ENCODE peak calls at places on chromosome 22, in four cellular contexts. I is IMR-90, E is HCT116, D is tibial nerve. G is an unnamed sample.

GRCh38 chr22:45223304-45224117 is 17.2 kb downstream of the KIAA0930 start:
- DNase-seq in D (no peak), E (no peak), I (no peak), G (peak; percentile 18)

GRCh38 chr22:26722159-26722558 is 64.8 kb downstream of the MIAT start:
- DNase-seq in I (peak; percentile 63), E (no peak), D (no peak), G (no peak)

GRCh38 chr22:46528121-46528610 is 9.3 kb downstream of the CELSR1 start:
- DNase-seq in E (peak; percentile 69), D (no peak), I (peak; percentile 64), G (peak; percentile 10)

GRCh38 chr22:47163481-47163875 is 401.0 kb downstream of the TBC1D22A start:
- DNase-seq in I (no peak), E (no peak), D (peak; percentile 12), G (no peak)

GRCh38 chr22:21450858-21451331 is 16.3 kb upstream of the TMEM191C start:
- DNase-seq in I (no peak), E (no peak), D (peak; percentile 4), G (peak; percentile 35)

GRCh38 chr22:36145881-36146280 is 14.7 kb downstream of the APOL3 start:
- DNase-seq in I (no peak), D (no peak), E (no peak), G (no peak)

GRCh38 chr22:30028731-30029130 is 51.5 kb upstream of the HORMAD2 start:
- DNase-seq in E (no peak), I (no peak), D (no peak), G (no peak)

GRCh38 chr22:27627444-27627833 is 174.1 kb downstream of the MN1 start:
- DNase-seq in D (no peak), I (no peak), E (peak; percentile 44), G (no peak)

GRCh38 chr22:49486225-49486624 is 341.4 kb downstream of the BRD1 start:
- DNase-seq in E (no peak), I (no peak), D (no peak), G (no peak)
- H3K9me3 ChIP-seq in E (no peaks in the 10 kb centered on the region), I (peaks cover 55% of the 10 kb centered on the region), D (no peaks in the 10 kb centered on the region), G (no peaks in the 10 kb centered on the region)

GRCh38 chr22:50696799-50697561 is 24.4 kb downstream of the SHANK3 start:
- DNase-seq in E (no peak), D (no peak), I (no peak), G (peak; percentile 76)

GRCh38 chr22:50696251-50696798 is 23.7 kb downstream of the SHANK3 start:
- DNase-seq in E (no peak), D (no peak), I (no peak), G (peak; percentile 8)

GRCh38 chr22:50699001-50699753 is 26.6 kb downstream of the SHANK3 start:
- DNase-seq in E (no peak), D (no peak), I (no peak), G (peak; percentile 11)

GRCh38 chr22:50698546-50698945 is 25.9 kb downstream of the SHANK3 start:
- DNase-seq in I (no peak), E (no peak), D (no peak), G (peak; percentile 51)

GRCh38 chr22:50697667-50698506 is 25.3 kb downstream of the SHANK3 start:
- DNase-seq in D (no peak), E (no peak), I (no peak), G (peak; percentile 47)
- H3K4me3 ChIP-seq in D (peak overlapping the region; percentile 5), E (peak overlapping the region; percentile 54), I (peak overlapping the region; percentile 48), G (peak overlapping the region; percentile 46)

GRCh38 chr22:33789690-33790253 is 130.5 kb downstream of the LARGE1 start:
- DNase-seq in E (no peak), D (no peak), I (no peak), G (no peak)
- H3K9me3 ChIP-seq in E (peaks cover 24% of the 10 kb centered on the region), D (no peaks in the 10 kb centered on the region), I (peaks cover 6% of the 10 kb centered on the region), G (no peaks in the 10 kb centered on the region)

GRCh38 chr22:43925433-43926348 is 2.1 kb downstream of the PNPLA3 start:
- DNase-seq in I (no peak), E (no peak), D (no peak), G (peak; percentile 21)

GRCh38 chr22:43923191-43923590 is 414 bp upstream of the PNPLA3 start:
- DNase-seq in I (no peak), E (no peak), D (no peak), G (no peak)

GRCh38 chr22:43922123-43922522 is 1.5 kb upstream of the PNPLA3 start:
- DNase-seq in D (no peak), I (no peak), E (no peak), G (no peak)

GRCh38 chr22:43926349-43926710 is 2.7 kb downstream of the PNPLA3 start:
- DNase-seq in D (no peak), E (no peak), I (no peak), G (no peak)

DNA sequence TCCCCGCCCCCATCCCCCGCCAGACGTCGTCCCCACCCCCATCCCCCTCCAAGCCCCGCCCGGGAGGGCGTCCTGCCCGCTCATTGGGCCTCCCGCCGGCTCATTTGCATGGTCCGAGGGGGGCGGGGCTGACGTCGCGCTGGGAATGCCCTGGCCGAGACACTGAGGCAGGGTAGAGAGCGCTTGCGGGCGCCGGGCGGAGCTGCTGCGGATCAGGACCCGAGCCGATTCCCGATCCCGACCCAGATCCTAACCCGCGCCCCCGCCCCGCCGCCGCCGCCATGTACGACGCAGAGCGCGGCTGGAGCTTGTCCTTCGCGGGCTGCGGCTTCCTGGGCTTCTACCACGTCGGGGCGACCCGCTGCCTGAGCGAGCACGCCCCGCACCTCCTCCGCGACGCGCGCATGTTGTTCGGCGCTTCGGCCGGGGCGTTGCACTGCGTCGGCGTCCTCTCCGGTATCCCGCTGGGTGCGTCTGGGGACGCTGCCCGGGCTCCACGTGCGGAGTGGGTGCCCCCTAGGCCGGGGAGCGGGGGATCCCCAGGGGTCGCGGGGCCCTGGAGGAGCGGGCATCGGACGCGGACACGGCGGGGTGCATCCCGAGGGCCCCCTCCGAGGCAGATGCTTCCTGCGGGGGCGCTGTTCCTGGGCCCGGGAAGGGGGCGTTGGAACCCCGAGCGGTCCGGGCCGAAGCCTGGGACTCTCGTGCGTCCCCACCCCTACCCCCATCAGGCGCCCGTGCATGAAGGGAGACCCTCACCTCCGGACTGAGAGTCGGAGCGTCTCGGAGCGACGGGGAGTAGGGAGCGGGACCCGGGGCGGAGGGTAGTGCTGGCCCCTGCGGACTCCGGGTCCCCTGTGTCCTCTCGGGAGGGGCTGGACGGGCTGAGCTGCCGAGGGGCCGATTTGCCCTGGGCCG is at the start of gene PNPLA3:
- DNase-seq in D (peak; percentile 74), I (peak; percentile 81), E (peak; percentile 57), G (peak; percentile 96)
- H3K4me3 ChIP-seq in D (peak within 1 kb of the TSS; percentile 40), I (peak within 1 kb of the TSS; percentile 79), E (peak within 1 kb of the TSS; percentile 69), G (peak within 1 kb of the TSS; percentile 33)

GRCh38 chr22:48829908-48830307 is 997.8 kb downstream of the BRD1 start:
- DNase-seq in E (no peak), D (no peak), I (no peak), G (no peak)
- H3K9me3 ChIP-seq in E (no peaks in the 10 kb centered on the region), D (no peaks in the 10 kb centered on the region), I (peaks cover 46% of the 10 kb centered on the region), G (no peaks in the 10 kb centered on the region)

DNA sequence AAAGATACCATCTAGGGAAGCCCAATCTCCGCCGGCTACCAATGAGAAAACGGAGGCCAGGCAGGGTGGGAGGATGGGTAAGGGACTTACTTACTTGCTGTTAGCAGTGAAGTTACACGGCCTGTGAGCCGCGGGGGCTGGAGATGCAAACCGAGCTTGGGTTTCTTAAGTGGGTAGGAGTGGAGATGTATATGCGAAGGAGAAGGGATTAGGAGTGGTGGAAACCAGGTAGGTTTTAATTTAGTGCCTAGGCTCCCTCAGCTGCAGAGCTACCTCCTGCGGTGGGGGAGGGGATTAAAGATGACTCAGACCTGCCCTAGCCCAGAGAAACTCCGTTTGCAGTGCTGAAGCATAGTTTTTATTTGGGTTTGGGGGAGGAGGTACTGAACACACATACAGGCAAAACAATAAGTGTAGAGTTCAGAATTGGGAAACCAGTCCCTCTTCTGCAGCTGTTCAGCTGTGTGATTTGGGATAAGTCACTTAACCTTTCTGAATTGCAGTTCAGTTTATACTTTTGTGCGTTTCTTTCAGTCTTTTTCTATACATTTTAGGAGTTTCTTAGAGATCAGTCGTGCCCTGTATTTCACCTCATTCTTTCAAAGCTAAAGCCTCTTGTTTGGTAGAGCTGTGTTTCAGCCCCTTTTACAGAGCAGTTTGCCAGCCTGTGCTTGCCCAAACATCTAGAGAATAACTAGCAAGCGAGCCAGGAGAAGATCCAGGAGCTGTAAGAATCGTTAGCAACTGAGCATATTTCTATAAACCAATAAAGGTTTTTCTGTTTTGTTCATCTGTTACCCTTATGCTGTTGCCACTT is 596 bp upstream of the TNRC6B start:
- DNase-seq in I (peak; percentile 71), E (no peak), D (no peak), G (no peak)
- H3K4me3 ChIP-seq in I (peak overlapping the region; percentile 60), E (peak overlapping the region; percentile 60), D (peak overlapping the region; percentile 48), G (peak overlapping the region; percentile 100)